ENCODE peak calls at places on chromosomes 12 and 14, in five cellular contexts. R, X, Z, V and O are unnamed samples.

GRCh38 chr12:109963330-109963729 is 32.8 kb downstream of the GIT2 start:
- DNase-seq in R (no peak), X (no peak), Z (no peak), V (no peak), O (no peak)

GRCh38 chr14:31270196-31270772 is 62.7 kb upstream of the HECTD1 start:
- DNase-seq in R (no peak), X (no peak), Z (no peak), V (peak; percentile 44), O (no peak)

GRCh38 chr14:93041002-93041401 is 74.7 kb downstream of the ITPK1 start:
- DNase-seq in R (no peak), X (no peak), Z (no peak), V (peak; percentile 72), O (no peak)

GRCh38 chr12:20369164-20370000 is 1.0 kb downstream of the PDE3A start:
- DNase-seq in R (peak; percentile 35), X (peak; percentile 57), Z (no peak), V (peak; percentile 77), O (no peak)

GRCh38 chr14:50099335-50099734 is 17.0 kb downstream of the VCPKMT start:
- DNase-seq in R (no peak), X (no peak), Z (no peak), V (no peak), O (no peak)

GRCh38 chr14:100994757-100995156 is 91.2 kb upstream of the RTL1 start:
- DNase-seq in R (no peak), X (no peak), Z (no peak), V (no peak), O (no peak)

GRCh38 chr14:38065101-38065762 is 142.5 kb upstream of the SSTR1 start:
- DNase-seq in R (no peak), X (no peak), Z (no peak), V (no peak), O (no peak)

GRCh38 chr14:96215845-96216244 is 11.2 kb downstream of the BDKRB2 start:
- DNase-seq in R (no peak), X (no peak), Z (no peak), V (no peak), O (no peak)

GRCh38 chr14:104142136-104143041 is 4.0 kb downstream of the KIF26A start:
- DNase-seq in R (no peak), X (no peak), Z (no peak), V (no peak), O (no peak)

GRCh38 chr12:22821985-22822384 is 197.0 kb downstream of the ETNK1 start:
- DNase-seq in R (no peak), X (no peak), Z (no peak), V (no peak), O (peak; percentile 3)

GRCh38 chr12:104495786-104496185 is 39.0 kb downstream of the CHST11 start:
- DNase-seq in R (no peak), X (no peak), Z (no peak), V (no peak), O (no peak)
- TF ChIP-seq CTCF in R (no peak), X (no peak), Z (no peak), V (no peak), O (no peak)

GRCh38 chr14:55807992-55808391 is 228.0 kb downstream of the KTN1 start:
- DNase-seq in R (no peak), X (no peak), Z (no peak), V (no peak), O (no peak)
- H3K4me3 ChIP-seq in R (no peak overlapping the region), X (no peak overlapping the region), Z (no peak overlapping the region), V (no peak overlapping the region), O (no peak overlapping the region)

GRCh38 chr14:80356413-80356812 is 145.1 kb upstream of the DIO2 start:
- DNase-seq in R (no peak), X (peak; percentile 17), Z (peak; percentile 3), V (peak; percentile 49), O (no peak)
- TF ChIP-seq CTCF in R (no peak), X (no peak), Z (peak; percentile 57), V (peak; percentile 66), O (peak; percentile 66)

DNA sequence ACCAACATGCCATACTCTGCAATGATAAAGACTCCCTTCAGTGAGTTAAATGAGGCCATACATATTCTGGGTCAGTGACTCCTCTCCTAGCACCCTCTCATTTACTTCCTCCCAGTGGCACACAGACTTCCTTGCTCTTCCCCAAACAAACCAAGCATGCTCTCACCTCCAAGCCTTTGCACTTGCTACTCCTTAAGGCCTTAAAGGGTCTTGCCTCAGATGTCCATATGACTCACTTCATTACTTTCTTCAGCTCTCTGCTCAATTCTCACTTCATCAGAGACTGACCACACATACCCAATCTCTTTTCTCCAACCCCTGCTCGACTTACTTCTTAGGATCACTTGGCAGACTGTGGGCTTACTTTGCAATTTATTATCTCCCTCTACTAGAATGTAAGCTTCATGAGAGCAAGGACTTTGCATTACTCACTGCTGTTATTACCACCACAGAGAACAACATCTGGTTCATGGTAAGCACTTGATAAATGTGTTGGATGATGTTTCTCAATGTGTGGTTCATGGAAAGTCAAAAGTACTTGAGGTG is 22.8 kb downstream of the DDX24 start:
- DNase-seq in R (no peak), X (no peak), Z (no peak), V (no peak), O (no peak)
- H3K4me3 ChIP-seq in R (no peak overlapping the region), X (no peak overlapping the region), Z (no peak overlapping the region), V (no peak overlapping the region), O (no peak overlapping the region)

GRCh38 chr12:52228931-52229330 is 4.1 kb upstream of the KRT7 start:
- DNase-seq in R (no peak), X (no peak), Z (no peak), V (no peak), O (no peak)

GRCh38 chr12:52229836-52230343 is 3.2 kb upstream of the KRT7 start:
- DNase-seq in R (no peak), X (no peak), Z (no peak), V (no peak), O (no peak)

GRCh38 chr12:52232233-52232915 is 669 bp upstream of the KRT7 start:
- DNase-seq in R (no peak), X (no peak), Z (no peak), V (peak; percentile 36), O (no peak)

GRCh38 chr12:52231305-52232232 is 1.5 kb upstream of the KRT7 start:
- DNase-seq in R (no peak), X (no peak), Z (no peak), V (no peak), O (no peak)

DNA sequence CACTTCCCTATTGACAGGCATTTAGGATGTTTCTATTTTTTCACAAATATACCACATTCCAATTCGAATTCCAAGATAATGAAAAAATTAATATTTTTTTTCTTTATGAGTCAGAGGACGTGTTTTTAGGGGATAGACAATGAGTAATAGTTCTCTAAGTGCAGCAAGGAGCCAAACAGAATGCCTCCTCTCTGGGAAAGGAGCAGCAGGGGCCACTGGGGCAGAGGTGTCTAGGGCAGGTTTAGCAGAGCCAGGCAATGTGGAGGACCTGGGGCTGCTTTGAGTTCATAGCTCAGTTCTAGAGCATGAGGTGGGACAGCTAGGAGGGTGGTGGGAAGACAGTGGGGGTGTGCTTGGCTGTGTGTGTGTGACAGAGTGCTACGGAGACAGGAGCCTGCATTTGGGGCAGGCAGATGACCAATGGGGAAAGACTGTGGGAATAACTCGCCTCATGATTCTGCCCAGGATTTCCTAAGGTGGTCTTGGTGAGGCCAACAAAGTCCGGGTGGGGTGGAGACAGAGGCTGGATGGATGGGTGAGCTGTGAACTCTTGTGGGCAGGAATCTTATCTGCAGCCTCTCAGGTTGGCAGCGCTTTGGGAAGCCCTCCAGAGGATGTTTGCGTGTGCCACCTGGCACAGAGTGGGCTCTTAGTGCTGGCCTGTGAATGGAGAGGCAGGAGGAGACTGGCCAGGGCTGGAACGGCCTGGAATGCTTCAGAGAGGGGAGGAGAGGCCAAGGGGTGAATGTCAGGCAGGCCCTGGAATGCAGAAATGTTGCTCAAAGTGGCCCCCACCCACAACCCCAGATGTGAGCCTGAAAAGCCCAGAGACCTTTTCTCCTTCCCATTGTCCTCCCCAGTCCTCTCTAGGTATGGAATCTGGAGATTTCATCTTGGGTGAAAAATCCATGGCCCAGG is 2.4 kb upstream of the KRT7 start:
- DNase-seq in R (no peak), X (no peak), Z (no peak), V (peak; percentile 44), O (no peak)
- TF ChIP-seq CTCF in R (no peak), X (no peak), Z (no peak), V (no peak), O (no peak)

DNA sequence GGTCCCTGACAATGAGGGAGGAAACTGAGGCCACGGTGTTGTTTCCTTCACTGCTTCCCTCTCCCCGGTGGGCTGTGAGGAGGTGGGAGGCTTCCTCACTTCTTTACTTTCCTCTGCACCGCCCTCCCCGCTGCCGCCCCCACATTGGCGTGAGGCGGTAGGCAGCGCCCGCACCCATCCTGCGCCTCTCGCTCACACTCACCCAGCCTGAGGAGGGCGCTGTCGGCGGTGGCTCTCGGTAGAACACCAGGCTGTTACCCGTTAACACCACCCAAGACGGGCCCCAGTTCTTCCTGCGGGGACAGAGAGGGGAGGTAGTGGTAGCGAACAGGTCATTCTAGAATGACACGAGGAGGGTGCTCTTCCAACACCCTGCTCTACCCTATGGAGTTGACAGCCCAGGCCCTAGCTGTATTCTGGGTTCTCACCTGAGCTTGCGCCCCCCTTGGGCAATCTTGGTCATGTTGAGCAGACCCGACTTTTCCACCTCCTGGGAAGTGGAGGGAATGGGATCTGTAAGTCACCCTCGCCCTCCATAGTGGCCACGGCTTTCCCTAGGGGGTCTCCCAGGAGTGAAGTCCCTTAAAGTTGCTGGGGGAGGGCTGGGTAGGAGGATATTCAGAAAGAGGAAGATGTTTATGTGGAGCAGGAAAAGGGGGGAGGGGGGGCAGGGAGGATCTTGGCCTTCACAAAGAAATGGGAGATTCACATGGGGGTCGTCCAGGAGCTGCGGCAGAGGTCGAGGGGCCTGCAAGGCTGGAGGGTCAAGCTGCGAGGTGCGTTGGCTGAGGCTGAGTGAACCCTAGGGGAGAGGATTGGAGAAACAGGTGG is 3.3 kb downstream of the ARHGAP9 start:
- DNase-seq in R (peak; percentile 42), X (peak; percentile 40), Z (no peak), V (no peak), O (no peak)
- H3K4me3 ChIP-seq in R (peak overlapping the region; percentile 25), X (peak overlapping the region; percentile 61), Z (peak overlapping the region; percentile 36), V (peak overlapping the region; percentile 49), O (peak overlapping the region; percentile 15)

GRCh38 chr12:70402597-70402996 is 36.5 kb downstream of the KCNMB4 start:
- DNase-seq in R (no peak), X (no peak), Z (no peak), V (no peak), O (no peak)
- TF ChIP-seq CTCF in R (no peak), X (no peak), Z (no peak), V (no peak), O (no peak)

DNA sequence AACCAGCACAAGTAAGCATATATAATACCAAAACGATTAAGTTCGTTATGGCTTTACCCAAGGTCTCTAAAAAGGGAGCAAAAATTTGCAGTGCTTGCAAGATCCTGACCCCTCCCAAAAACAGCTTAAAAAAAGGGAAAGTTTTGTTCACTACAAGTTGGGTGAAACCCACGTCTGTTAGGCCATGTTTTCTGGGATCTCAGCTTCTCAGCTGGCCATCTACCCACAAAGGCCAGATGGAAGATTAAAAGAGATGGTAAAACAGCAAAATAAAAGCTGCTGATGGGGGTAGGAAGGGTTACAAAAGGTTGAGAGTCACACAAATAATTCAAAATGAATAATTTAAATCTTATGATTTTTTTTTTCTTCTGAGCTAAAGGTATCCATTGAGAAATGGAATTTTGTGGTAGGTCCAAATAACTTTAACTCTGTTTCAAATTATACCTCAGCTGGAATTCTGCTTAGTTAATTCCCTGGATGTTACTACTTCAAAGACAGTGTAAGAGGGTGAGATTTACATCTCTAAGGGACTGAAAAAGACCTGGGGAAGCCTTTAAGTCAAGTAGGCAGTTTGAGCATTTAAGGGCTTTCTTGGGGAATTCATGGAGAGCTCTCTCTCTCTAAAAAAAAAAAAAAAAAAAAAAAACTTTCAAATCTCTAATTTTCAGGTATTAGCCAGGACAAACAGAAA is 185.6 kb upstream of the NAV3 start:
- DNase-seq in R (no peak), X (no peak), Z (no peak), V (peak; percentile 39), O (no peak)
- H3K4me3 ChIP-seq in R (no peak overlapping the region), X (no peak overlapping the region), Z (no peak overlapping the region), V (peak overlapping the region; percentile 22), O (no peak overlapping the region)

GRCh38 chr14:85702191-85702590 is 172.2 kb downstream of the FLRT2 start:
- DNase-seq in R (no peak), X (no peak), Z (no peak), V (no peak), O (no peak)
- TF ChIP-seq CTCF in R (no peak), X (no peak), Z (no peak), V (no peak), O (no peak)